ENCODE peak calls at places on chromosomes 12 and 14, in nine cellular contexts. A, B, F, H, P, U, N, O and Z are unnamed samples.

GRCh38 chr14:99524804-99525698 is 43.8 kb downstream of the CCNK start:
- DNase-seq in U (no peak), A (peak; percentile 15), P (no peak), F (peak; percentile 47), O (peak; percentile 72), H (peak; percentile 41), B (no peak), N (no peak), Z (peak; percentile 57)

GRCh38 chr14:78997811-78998210 is 827.6 kb downstream of the NRXN3 start:
- DNase-seq in H (peak; percentile 15), U (peak; percentile 40), N (peak; percentile 21), P (no peak), B (no peak), O (peak; percentile 7), F (peak; percentile 44), A (no peak), Z (no peak)

GRCh38 chr12:83573676-83574075 is 887.0 kb downstream of the TMTC2 start:
- DNase-seq in B (peak; percentile 72), P (no peak), O (peak; percentile 33), N (no peak), F (peak; percentile 48), A (no peak), H (no peak), U (no peak), Z (no peak)

GRCh38 chr14:61484826-61485584 is 163.6 kb downstream of the PRKCH start:
- DNase-seq in U (no peak), F (no peak), A (no peak), H (no peak), P (no peak), B (no peak), O (no peak), N (no peak), Z (no peak)

GRCh38 chr14:68548194-68549056 is 244.4 kb downstream of the ZFP36L1 start:
- DNase-seq in P (peak; percentile 95), F (peak; percentile 100), B (peak; percentile 99), A (no peak), N (peak; percentile 95), O (peak; percentile 92), H (no peak), U (peak; percentile 40), Z (no peak)

GRCh38 chr12:124536613-124537012 is 30.8 kb downstream of the NCOR2 start:
- DNase-seq in N (no peak), A (no peak), O (peak; percentile 47), P (no peak), U (no peak), F (peak; percentile 58), H (no peak), B (no peak), Z (no peak)

GRCh38 chr12:92145481-92145730 is 240 bp downstream of the BTG1 start:
- DNase-seq in H (no peak), A (no peak), F (no peak), P (no peak), O (no peak), N (no peak), B (no peak), U (no peak), Z (no peak)

GRCh38 chr12:113231275-113232231 is 10.3 kb downstream of the TPCN1 start:
- DNase-seq in B (no peak), H (no peak), O (peak; percentile 24), F (peak; percentile 90), A (no peak), P (no peak), N (no peak), U (no peak), Z (no peak)

GRCh38 chr14:66572836-66573235 is 64.9 kb downstream of the GPHN start:
- DNase-seq in O (no peak), H (no peak), F (peak; percentile 41), B (no peak), N (no peak), P (no peak), A (no peak), U (no peak), Z (no peak)

GRCh38 chr12:23742574-23742973 is 206.9 kb downstream of the SOX5 start:
- DNase-seq in F (no peak), U (no peak), H (no peak), N (no peak), B (no peak), P (no peak), O (no peak), A (no peak), Z (no peak)

GRCh38 chr14:95534299-95535225 is at the start of gene GLRX5:
- DNase-seq in U (peak; percentile 100), H (peak; percentile 100), P (peak; percentile 98), O (peak; percentile 99), A (peak; percentile 96), B (peak; percentile 100), F (peak; percentile 100), N (peak; percentile 100), Z (peak; percentile 99)

GRCh38 chr12:6695313-6696045 is 5.1 kb downstream of the PIANP start:
- DNase-seq in B (no peak), O (no peak), F (no peak), A (no peak), U (no peak), P (no peak), H (no peak), N (no peak), Z (no peak)

GRCh38 chr14:74038015-74038859 is 19.1 kb downstream of the BBOF1 start:
- DNase-seq in U (peak; percentile 59), F (peak; percentile 64), A (no peak), P (no peak), O (peak; percentile 61), N (no peak), H (peak; percentile 68), B (no peak), Z (no peak)

GRCh38 chr14:100322138-100322957 is 791 bp upstream of the SLC25A47 start:
- DNase-seq in U (no peak), F (no peak), B (no peak), A (peak; percentile 19), H (no peak), P (no peak), O (no peak), N (no peak), Z (no peak)

GRCh38 chr12:114918535-114919233 is 234.7 kb upstream of the TBX3 start:
- DNase-seq in B (peak; percentile 90), P (no peak), H (no peak), N (no peak), A (no peak), U (no peak), F (peak; percentile 74), O (peak; percentile 58), Z (no peak)

GRCh38 chr12:66405395-66405794 is 103.1 kb downstream of the HELB start:
- DNase-seq in O (peak; percentile 59), P (no peak), A (no peak), F (peak; percentile 15), U (no peak), B (peak; percentile 38), H (no peak), N (no peak), Z (no peak)

GRCh38 chr12:70080577-70080976 is 162.7 kb upstream of the CNOT2 start:
- DNase-seq in F (no peak), A (no peak), B (no peak), N (no peak), P (no peak), U (no peak), O (no peak), H (no peak), Z (no peak)

GRCh38 chr12:47207005-47207717 is 127.4 kb upstream of the AMIGO2 start:
- DNase-seq in B (no peak), N (no peak), O (no peak), P (no peak), H (peak; percentile 25), A (no peak), F (no peak), U (no peak), Z (no peak)

GRCh38 chr12:94718114-94718513 is 67.8 kb upstream of the TMCC3 start:
- DNase-seq in P (no peak), H (no peak), U (no peak), O (no peak), B (no peak), A (no peak), N (no peak), F (peak; percentile 29), Z (no peak)

GRCh38 chr12:20101046-20101445 is 267.3 kb upstream of the PDE3A start:
- DNase-seq in H (no peak), U (no peak), F (peak; percentile 11), P (no peak), O (peak; percentile 61), B (no peak), A (no peak), N (no peak), Z (no peak)

GRCh38 chr14:104427126-104427851 is 152.3 kb upstream of the C14orf180 start:
- DNase-seq in A (no peak), O (peak; percentile 6), F (no peak), N (no peak), U (no peak), P (no peak), H (no peak), B (no peak), Z (peak; percentile 91)

GRCh38 chr12:130195776-130196175 is 33.5 kb downstream of the FZD10 start:
- DNase-seq in F (no peak), N (no peak), P (no peak), B (no peak), U (no peak), A (no peak), O (no peak), H (no peak), Z (no peak)

GRCh38 chr12:132506730-132507538 is 17.0 kb downstream of the FBRSL1 start:
- DNase-seq in O (peak; percentile 94), B (peak; percentile 81), H (peak; percentile 71), U (no peak), A (peak; percentile 76), P (peak; percentile 80), F (peak; percentile 65), N (no peak), Z (no peak)

GRCh38 chr12:63965936-63966602 is 121.6 kb downstream of the SRGAP1 start:
- DNase-seq in U (no peak), P (no peak), A (no peak), N (no peak), F (peak; percentile 8), H (no peak), O (peak; percentile 24), B (no peak), Z (no peak)

GRCh38 chr14:86654558-86655184 is 1124.7 kb downstream of the FLRT2 start:
- DNase-seq in F (peak; percentile 7), O (no peak), U (peak; percentile 63), N (no peak), B (no peak), A (peak; percentile 87), P (peak; percentile 23), H (peak; percentile 69), Z (no peak)

GRCh38 chr12:98653866-98654493 is 8.9 kb downstream of the APAF1 start:
- DNase-seq in U (peak; percentile 16), N (no peak), H (peak; percentile 40), A (no peak), B (peak; percentile 16), O (peak; percentile 56), F (peak; percentile 68), P (no peak), Z (no peak)

GRCh38 chr12:45279916-45280547 is 64.1 kb downstream of the ANO6 start:
- DNase-seq in P (no peak), B (no peak), F (no peak), O (no peak), U (no peak), H (no peak), A (no peak), N (no peak), Z (no peak)

GRCh38 chr12:75960086-75960910 is 71.3 kb downstream of the PHLDA1 start:
- DNase-seq in U (no peak), A (no peak), N (no peak), P (no peak), O (no peak), H (no peak), B (no peak), F (no peak), Z (no peak)

GRCh38 chr14:95500201-95500681 is 16.2 kb downstream of the SYNE3 start:
- DNase-seq in P (no peak), A (no peak), N (no peak), U (no peak), O (no peak), B (no peak), F (no peak), H (no peak), Z (no peak)

GRCh38 chr14:88420187-88420586 is 34.7 kb downstream of the SPATA7 start:
- DNase-seq in O (no peak), B (no peak), F (no peak), A (no peak), U (no peak), P (no peak), H (no peak), N (no peak), Z (no peak)

GRCh38 chr12:110670161-110670701 is 18.7 kb downstream of the HVCN1 start:
- DNase-seq in A (no peak), H (no peak), U (no peak), F (no peak), N (no peak), O (no peak), B (no peak), P (no peak), Z (no peak)